ENCODE peak calls at places on chromosomes 7 and 10, in ten cellular contexts. One of them, this sample, is unnamed.

GRCh38 chr7:41955475-41956243 is 252.8 kb upstream of the INHBA start:
- DNase-seq in aorta: peak; percentile 97
- DNase-seq in thyroid gland: peak; percentile 99
- DNase-seq in WERI-Rb-1: peak; percentile 63
- DNase-seq in pancreas: peak; percentile 79
- DNase-seq in osteoblast: peak; percentile 98
- DNase-seq in AG10803: peak; percentile 100
- DNase-seq in colonic mucosa: peak; percentile 71
- DNase-seq in cardiac fibroblast: peak; percentile 100
- DNase-seq in transverse colon: peak; percentile 83
- DNase-seq in this sample: peak; percentile 98

GRCh38 chr10:73836427-73836826 is 25.0 kb upstream of the NDST2 start:
- DNase-seq in aorta: no peak
- DNase-seq in thyroid gland: no peak
- DNase-seq in WERI-Rb-1: no peak
- DNase-seq in pancreas: no peak
- DNase-seq in osteoblast: peak; percentile 71
- DNase-seq in AG10803: no peak
- DNase-seq in colonic mucosa: no peak
- DNase-seq in cardiac fibroblast: peak; percentile 51
- DNase-seq in transverse colon: no peak
- DNase-seq in this sample: no peak

GRCh38 chr10:92121686-92122492 is 169.0 kb downstream of the CPEB3 start:
- DNase-seq in aorta: no peak
- DNase-seq in thyroid gland: no peak
- DNase-seq in WERI-Rb-1: no peak
- DNase-seq in pancreas: no peak
- DNase-seq in osteoblast: no peak
- DNase-seq in AG10803: no peak
- DNase-seq in colonic mucosa: no peak
- DNase-seq in cardiac fibroblast: no peak
- DNase-seq in transverse colon: no peak
- DNase-seq in this sample: no peak

GRCh38 chr10:14873090-14873760 is 5.4 kb upstream of the SUV39H2 start:
- DNase-seq in aorta: no peak
- DNase-seq in thyroid gland: no peak
- DNase-seq in WERI-Rb-1: no peak
- DNase-seq in pancreas: no peak
- DNase-seq in osteoblast: peak; percentile 85
- DNase-seq in AG10803: peak; percentile 70
- DNase-seq in colonic mucosa: no peak
- DNase-seq in cardiac fibroblast: peak; percentile 74
- DNase-seq in transverse colon: no peak
- DNase-seq in this sample: no peak

GRCh38 chr10:68924593-68924992 is 23.5 kb downstream of the DDX50 start:
- DNase-seq in aorta: no peak
- DNase-seq in thyroid gland: no peak
- DNase-seq in WERI-Rb-1: no peak
- DNase-seq in pancreas: no peak
- DNase-seq in osteoblast: no peak
- DNase-seq in AG10803: no peak
- DNase-seq in colonic mucosa: no peak
- DNase-seq in cardiac fibroblast: peak; percentile 18
- DNase-seq in transverse colon: no peak
- DNase-seq in this sample: no peak

GRCh38 chr7:75880242-75880641 is 1.4 kb downstream of the RHBDD2 start:
- DNase-seq in aorta: no peak
- DNase-seq in thyroid gland: no peak
- DNase-seq in WERI-Rb-1: no peak
- DNase-seq in pancreas: no peak
- DNase-seq in osteoblast: no peak
- DNase-seq in AG10803: no peak
- DNase-seq in colonic mucosa: no peak
- DNase-seq in cardiac fibroblast: no peak
- DNase-seq in transverse colon: no peak
- DNase-seq in this sample: no peak

GRCh38 chr10:100342627-100342972 is 4.4 kb upstream of the SCD start:
- DNase-seq in aorta: no peak
- DNase-seq in thyroid gland: no peak
- DNase-seq in WERI-Rb-1: no peak
- DNase-seq in pancreas: no peak
- DNase-seq in osteoblast: no peak
- DNase-seq in AG10803: no peak
- DNase-seq in colonic mucosa: no peak
- DNase-seq in cardiac fibroblast: no peak
- DNase-seq in transverse colon: no peak
- DNase-seq in this sample: no peak

GRCh38 chr10:93821051-93821772 is 63.5 kb downstream of the LGI1 start:
- DNase-seq in aorta: no peak
- DNase-seq in thyroid gland: no peak
- DNase-seq in WERI-Rb-1: no peak
- DNase-seq in pancreas: no peak
- DNase-seq in osteoblast: no peak
- DNase-seq in AG10803: peak; percentile 58
- DNase-seq in colonic mucosa: no peak
- DNase-seq in cardiac fibroblast: peak; percentile 63
- DNase-seq in transverse colon: no peak
- DNase-seq in this sample: no peak

GRCh38 chr10:60992661-60993060 is 48.7 kb upstream of the RHOBTB1 start:
- DNase-seq in aorta: no peak
- DNase-seq in thyroid gland: no peak
- DNase-seq in WERI-Rb-1: no peak
- DNase-seq in pancreas: no peak
- DNase-seq in osteoblast: no peak
- DNase-seq in AG10803: peak; percentile 75
- DNase-seq in colonic mucosa: no peak
- DNase-seq in cardiac fibroblast: no peak
- DNase-seq in transverse colon: no peak
- DNase-seq in this sample: no peak

GRCh38 chr10:4606856-4607636 is 219.0 kb upstream of the AKR1E2 start:
- DNase-seq in aorta: no peak
- DNase-seq in thyroid gland: no peak
- DNase-seq in WERI-Rb-1: no peak
- DNase-seq in pancreas: no peak
- DNase-seq in osteoblast: no peak
- DNase-seq in AG10803: no peak
- DNase-seq in colonic mucosa: no peak
- DNase-seq in cardiac fibroblast: no peak
- DNase-seq in transverse colon: no peak
- DNase-seq in this sample: no peak

GRCh38 chr10:124913167-124913566 is 28.8 kb upstream of the ZRANB1 start:
- DNase-seq in aorta: no peak
- DNase-seq in thyroid gland: no peak
- DNase-seq in WERI-Rb-1: no peak
- DNase-seq in pancreas: no peak
- DNase-seq in osteoblast: no peak
- DNase-seq in AG10803: no peak
- DNase-seq in colonic mucosa: no peak
- DNase-seq in cardiac fibroblast: no peak
- DNase-seq in transverse colon: no peak
- DNase-seq in this sample: no peak

GRCh38 chr7:20561908-20562307 is 53.6 kb upstream of the ABCB5 start:
- DNase-seq in aorta: no peak
- DNase-seq in thyroid gland: no peak
- DNase-seq in WERI-Rb-1: no peak
- DNase-seq in pancreas: no peak
- DNase-seq in osteoblast: peak; percentile 3
- DNase-seq in AG10803: no peak
- DNase-seq in colonic mucosa: no peak
- DNase-seq in cardiac fibroblast: peak; percentile 6
- DNase-seq in transverse colon: no peak
- DNase-seq in this sample: no peak

GRCh38 chr7:32059289-32060045 is 10.7 kb downstream of the PDE1C start:
- DNase-seq in aorta: no peak
- DNase-seq in thyroid gland: no peak
- DNase-seq in WERI-Rb-1: no peak
- DNase-seq in pancreas: no peak
- DNase-seq in osteoblast: no peak
- DNase-seq in AG10803: peak; percentile 65
- DNase-seq in colonic mucosa: no peak
- DNase-seq in cardiac fibroblast: no peak
- DNase-seq in transverse colon: no peak
- DNase-seq in this sample: peak; percentile 88

GRCh38 chr10:77180794-77181193 is 456.8 kb downstream of the KCNMA1 start:
- DNase-seq in aorta: no peak
- DNase-seq in thyroid gland: no peak
- DNase-seq in WERI-Rb-1: no peak
- DNase-seq in pancreas: no peak
- DNase-seq in osteoblast: no peak
- DNase-seq in AG10803: peak; percentile 43
- DNase-seq in colonic mucosa: no peak
- DNase-seq in cardiac fibroblast: no peak
- DNase-seq in transverse colon: no peak
- DNase-seq in this sample: no peak

GRCh38 chr10:133143200-133143533 is 16.9 kb upstream of the KNDC1 start:
- DNase-seq in aorta: no peak
- DNase-seq in thyroid gland: no peak
- DNase-seq in WERI-Rb-1: peak; percentile 6
- DNase-seq in pancreas: no peak
- DNase-seq in osteoblast: peak; percentile 61
- DNase-seq in AG10803: no peak
- DNase-seq in colonic mucosa: no peak
- DNase-seq in cardiac fibroblast: no peak
- DNase-seq in transverse colon: no peak
- DNase-seq in this sample: no peak

GRCh38 chr10:69632516-69633199 is 2.6 kb downstream of the FAM241B start:
- DNase-seq in aorta: no peak
- DNase-seq in thyroid gland: no peak
- DNase-seq in WERI-Rb-1: no peak
- DNase-seq in pancreas: no peak
- DNase-seq in osteoblast: peak; percentile 65
- DNase-seq in AG10803: no peak
- DNase-seq in colonic mucosa: no peak
- DNase-seq in cardiac fibroblast: no peak
- DNase-seq in transverse colon: no peak
- DNase-seq in this sample: no peak

GRCh38 chr7:78296689-78297371 is 498.3 kb downstream of the PHTF2 start:
- DNase-seq in aorta: no peak
- DNase-seq in thyroid gland: peak; percentile 67
- DNase-seq in WERI-Rb-1: no peak
- DNase-seq in pancreas: peak; percentile 63
- DNase-seq in osteoblast: no peak
- DNase-seq in AG10803: no peak
- DNase-seq in colonic mucosa: peak; percentile 19
- DNase-seq in cardiac fibroblast: no peak
- DNase-seq in transverse colon: peak; percentile 13
- DNase-seq in this sample: no peak

GRCh38 chr7:101564778-101565211 is 64.3 kb downstream of the MYL10 start:
- DNase-seq in aorta: no peak
- DNase-seq in thyroid gland: peak; percentile 6
- DNase-seq in WERI-Rb-1: peak; percentile 30
- DNase-seq in pancreas: peak; percentile 41
- DNase-seq in osteoblast: no peak
- DNase-seq in AG10803: no peak
- DNase-seq in colonic mucosa: peak; percentile 85
- DNase-seq in cardiac fibroblast: no peak
- DNase-seq in transverse colon: peak; percentile 74
- DNase-seq in this sample: no peak

GRCh38 chr7:70353310-70353947 is 755.2 kb downstream of the AUTS2 start:
- DNase-seq in aorta: no peak
- DNase-seq in thyroid gland: no peak
- DNase-seq in WERI-Rb-1: no peak
- DNase-seq in pancreas: no peak
- DNase-seq in osteoblast: no peak
- DNase-seq in AG10803: peak; percentile 71
- DNase-seq in colonic mucosa: no peak
- DNase-seq in cardiac fibroblast: no peak
- DNase-seq in transverse colon: no peak
- DNase-seq in this sample: no peak

GRCh38 chr10:4407783-4408182 is 418.2 kb upstream of the AKR1E2 start:
- DNase-seq in aorta: no peak
- DNase-seq in thyroid gland: no peak
- DNase-seq in WERI-Rb-1: no peak
- DNase-seq in pancreas: no peak
- DNase-seq in osteoblast: peak; percentile 10
- DNase-seq in AG10803: peak; percentile 58
- DNase-seq in colonic mucosa: no peak
- DNase-seq in cardiac fibroblast: peak; percentile 39
- DNase-seq in transverse colon: no peak
- DNase-seq in this sample: no peak

GRCh38 chr7:139798221-139798620 is 20.4 kb upstream of the HIPK2 start:
- DNase-seq in aorta: no peak
- DNase-seq in thyroid gland: no peak
- DNase-seq in WERI-Rb-1: no peak
- DNase-seq in pancreas: no peak
- DNase-seq in osteoblast: no peak
- DNase-seq in AG10803: no peak
- DNase-seq in colonic mucosa: peak; percentile 57
- DNase-seq in cardiac fibroblast: no peak
- DNase-seq in transverse colon: peak; percentile 62
- DNase-seq in this sample: no peak
- H3K4me3 ChIP-seq in aorta: no peak overlapping the region
- H3K4me3 ChIP-seq in thyroid gland: no peak overlapping the region
- H3K4me3 ChIP-seq in WERI-Rb-1: no peak overlapping the region
- H3K4me3 ChIP-seq in pancreas: no peak overlapping the region
- H3K4me3 ChIP-seq in osteoblast: no peak overlapping the region
- H3K4me3 ChIP-seq in AG10803: no peak overlapping the region
- H3K4me3 ChIP-seq in colonic mucosa: no peak overlapping the region
- H3K4me3 ChIP-seq in cardiac fibroblast: no peak overlapping the region
- H3K4me3 ChIP-seq in transverse colon: no peak overlapping the region
- H3K4me3 ChIP-seq in this sample: no peak overlapping the region

GRCh38 chr10:103724074-103724473 is 131.3 kb downstream of the SH3PXD2A start:
- DNase-seq in aorta: no peak
- DNase-seq in thyroid gland: no peak
- DNase-seq in WERI-Rb-1: no peak
- DNase-seq in pancreas: no peak
- DNase-seq in osteoblast: no peak
- DNase-seq in AG10803: no peak
- DNase-seq in colonic mucosa: no peak
- DNase-seq in cardiac fibroblast: no peak
- DNase-seq in transverse colon: no peak
- DNase-seq in this sample: no peak
- H3K4me3 ChIP-seq in aorta: no peak overlapping the region
- H3K4me3 ChIP-seq in thyroid gland: no peak overlapping the region
- H3K4me3 ChIP-seq in WERI-Rb-1: no peak overlapping the region
- H3K4me3 ChIP-seq in pancreas: no peak overlapping the region
- H3K4me3 ChIP-seq in osteoblast: no peak overlapping the region
- H3K4me3 ChIP-seq in AG10803: no peak overlapping the region
- H3K4me3 ChIP-seq in colonic mucosa: no peak overlapping the region
- H3K4me3 ChIP-seq in cardiac fibroblast: no peak overlapping the region
- H3K4me3 ChIP-seq in transverse colon: no peak overlapping the region
- H3K4me3 ChIP-seq in this sample: no peak overlapping the region

GRCh38 chr7:1536105-1536767 is 5.7 kb downstream of the MAFK start:
- DNase-seq in aorta: peak; percentile 50
- DNase-seq in thyroid gland: no peak
- DNase-seq in WERI-Rb-1: no peak
- DNase-seq in pancreas: no peak
- DNase-seq in osteoblast: no peak
- DNase-seq in AG10803: no peak
- DNase-seq in colonic mucosa: no peak
- DNase-seq in cardiac fibroblast: no peak
- DNase-seq in transverse colon: no peak
- DNase-seq in this sample: no peak
- H3K4me3 ChIP-seq in aorta: no peak overlapping the region
- H3K4me3 ChIP-seq in thyroid gland: no peak overlapping the region
- H3K4me3 ChIP-seq in WERI-Rb-1: no peak overlapping the region
- H3K4me3 ChIP-seq in pancreas: peak overlapping the region; percentile 45
- H3K4me3 ChIP-seq in osteoblast: peak overlapping the region; percentile 78
- H3K4me3 ChIP-seq in AG10803: peak overlapping the region; percentile 80
- H3K4me3 ChIP-seq in colonic mucosa: peak overlapping the region; percentile 23
- H3K4me3 ChIP-seq in cardiac fibroblast: no peak overlapping the region
- H3K4me3 ChIP-seq in transverse colon: no peak overlapping the region
- H3K4me3 ChIP-seq in this sample: no peak overlapping the region

DNA sequence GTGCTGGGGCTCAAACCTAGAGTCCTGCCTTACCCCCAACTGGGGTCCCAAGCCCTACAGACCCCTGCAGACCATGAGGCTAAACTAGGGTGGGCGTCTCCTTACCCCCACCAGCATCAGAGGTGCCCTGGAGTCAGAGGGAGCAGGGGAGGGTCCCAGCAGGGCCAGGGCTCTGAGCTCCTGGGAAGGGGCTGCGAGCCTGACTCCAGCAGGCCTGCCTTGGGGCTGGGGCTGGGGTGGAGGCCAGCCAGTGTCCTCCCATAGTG is 1.3 kb downstream of the SNCG start:
- DNase-seq in aorta: no peak
- DNase-seq in thyroid gland: no peak
- DNase-seq in WERI-Rb-1: no peak
- DNase-seq in pancreas: no peak
- DNase-seq in osteoblast: no peak
- DNase-seq in AG10803: no peak
- DNase-seq in colonic mucosa: no peak
- DNase-seq in cardiac fibroblast: no peak
- DNase-seq in transverse colon: no peak
- DNase-seq in this sample: no peak
- H3K4me3 ChIP-seq in aorta: no peak overlapping the region
- H3K4me3 ChIP-seq in thyroid gland: no peak overlapping the region
- H3K4me3 ChIP-seq in WERI-Rb-1: no peak overlapping the region
- H3K4me3 ChIP-seq in pancreas: no peak overlapping the region
- H3K4me3 ChIP-seq in osteoblast: no peak overlapping the region
- H3K4me3 ChIP-seq in AG10803: no peak overlapping the region
- H3K4me3 ChIP-seq in colonic mucosa: no peak overlapping the region
- H3K4me3 ChIP-seq in cardiac fibroblast: no peak overlapping the region
- H3K4me3 ChIP-seq in transverse colon: no peak overlapping the region
- H3K4me3 ChIP-seq in this sample: no peak overlapping the region

This sample was measured in AG04449.